ENCODE peak calls at places on chromosomes 16 and 17, in nine cellular contexts. One of them, this sample, is unnamed.

GRCh38 chr17:21191698-21192097 is 22.3 kb downstream of the TMEM11 start:
- DNase-seq in retinal pigment epithelial cell: no peak
- DNase-seq in activated CD4-positive, alpha-beta T cell treated with anti-CD3 and anti-CD28 coated beads, Interleukin-2, amount 10 ng/mL, durations not matched to agents 7 days and 5 days: no peak
- DNase-seq in kidney tubule cell: no peak
- DNase-seq in mesothelial cell of epicardium: no peak
- DNase-seq in NCI-H1105: no peak
- DNase-seq in myocyte: no peak
- DNase-seq in GM23338: no peak
- DNase-seq in omental fat pad: no peak
- DNase-seq in this sample: no peak

GRCh38 chr16:12084436-12084835 is 107.9 kb downstream of the SNX29 start:
- DNase-seq in myocyte: no peak
- DNase-seq in kidney tubule cell: no peak
- DNase-seq in omental fat pad: no peak
- DNase-seq in retinal pigment epithelial cell: no peak
- DNase-seq in mesothelial cell of epicardium: no peak
- DNase-seq in activated CD4-positive, alpha-beta T cell treated with anti-CD3 and anti-CD28 coated beads, Interleukin-2, amount 10 ng/mL, durations not matched to agents 7 days and 5 days: no peak
- DNase-seq in GM23338: no peak
- DNase-seq in NCI-H1105: no peak
- DNase-seq in this sample: no peak

GRCh38 chr16:77171750-77172635 is 19.0 kb upstream of the MON1B start:
- DNase-seq in myocyte: peak
- DNase-seq in activated CD4-positive, alpha-beta T cell treated with anti-CD3 and anti-CD28 coated beads, Interleukin-2, amount 10 ng/mL, durations not matched to agents 7 days and 5 days: peak
- DNase-seq in retinal pigment epithelial cell: no peak
- DNase-seq in GM23338: peak
- DNase-seq in kidney tubule cell: peak
- DNase-seq in mesothelial cell of epicardium: no peak
- DNase-seq in NCI-H1105: peak
- DNase-seq in omental fat pad: no peak
- DNase-seq in this sample: peak

GRCh38 chr17:36705651-36706436 is 104.5 kb downstream of the MRM1 start:
- DNase-seq in myocyte: peak
- DNase-seq in NCI-H1105: peak
- DNase-seq in activated CD4-positive, alpha-beta T cell treated with anti-CD3 and anti-CD28 coated beads, Interleukin-2, amount 10 ng/mL, durations not matched to agents 7 days and 5 days: peak
- DNase-seq in omental fat pad: no peak
- DNase-seq in GM23338: peak
- DNase-seq in kidney tubule cell: peak
- DNase-seq in retinal pigment epithelial cell: peak
- DNase-seq in mesothelial cell of epicardium: no peak
- DNase-seq in this sample: peak

GRCh38 chr16:67460168-67460567 is 20.8 kb downstream of the ATP6V0D1 start:
- DNase-seq in retinal pigment epithelial cell: no peak
- DNase-seq in GM23338: no peak
- DNase-seq in mesothelial cell of epicardium: no peak
- DNase-seq in activated CD4-positive, alpha-beta T cell treated with anti-CD3 and anti-CD28 coated beads, Interleukin-2, amount 10 ng/mL, durations not matched to agents 7 days and 5 days: no peak
- DNase-seq in omental fat pad: no peak
- DNase-seq in myocyte: no peak
- DNase-seq in NCI-H1105: no peak
- DNase-seq in kidney tubule cell: no peak
- DNase-seq in this sample: no peak

GRCh38 chr16:569445-570254 is at the start of gene PIGQ:
- DNase-seq in GM23338: peak
- DNase-seq in retinal pigment epithelial cell: no peak
- DNase-seq in NCI-H1105: no peak
- DNase-seq in kidney tubule cell: peak
- DNase-seq in activated CD4-positive, alpha-beta T cell treated with anti-CD3 and anti-CD28 coated beads, Interleukin-2, amount 10 ng/mL, durations not matched to agents 7 days and 5 days: peak
- DNase-seq in mesothelial cell of epicardium: peak
- DNase-seq in omental fat pad: peak
- DNase-seq in myocyte: peak
- DNase-seq in this sample: peak

GRCh38 chr17:18377437-18378204 is at the start of gene EVPLL:
- DNase-seq in myocyte: peak
- DNase-seq in mesothelial cell of epicardium: no peak
- DNase-seq in activated CD4-positive, alpha-beta T cell treated with anti-CD3 and anti-CD28 coated beads, Interleukin-2, amount 10 ng/mL, durations not matched to agents 7 days and 5 days: no peak
- DNase-seq in GM23338: no peak
- DNase-seq in retinal pigment epithelial cell: no peak
- DNase-seq in omental fat pad: no peak
- DNase-seq in NCI-H1105: no peak
- DNase-seq in kidney tubule cell: peak
- DNase-seq in this sample: no peak

GRCh38 chr17:73043686-73044581 is 48.6 kb downstream of the SLC39A11 start:
- DNase-seq in retinal pigment epithelial cell: no peak
- DNase-seq in myocyte: peak
- DNase-seq in kidney tubule cell: peak
- DNase-seq in NCI-H1105: no peak
- DNase-seq in mesothelial cell of epicardium: no peak
- DNase-seq in activated CD4-positive, alpha-beta T cell treated with anti-CD3 and anti-CD28 coated beads, Interleukin-2, amount 10 ng/mL, durations not matched to agents 7 days and 5 days: no peak
- DNase-seq in omental fat pad: no peak
- DNase-seq in GM23338: no peak
- DNase-seq in this sample: peak

GRCh38 chr17:64385187-64386083 is 5.2 kb downstream of the PECAM1 start:
- DNase-seq in retinal pigment epithelial cell: peak
- DNase-seq in NCI-H1105: no peak
- DNase-seq in omental fat pad: peak
- DNase-seq in mesothelial cell of epicardium: no peak
- DNase-seq in activated CD4-positive, alpha-beta T cell treated with anti-CD3 and anti-CD28 coated beads, Interleukin-2, amount 10 ng/mL, durations not matched to agents 7 days and 5 days: no peak
- DNase-seq in kidney tubule cell: peak
- DNase-seq in myocyte: peak
- DNase-seq in GM23338: no peak
- DNase-seq in this sample: peak

GRCh38 chr17:4199818-4200402 is 56.9 kb downstream of the CYB5D2 start:
- DNase-seq in myocyte: peak
- DNase-seq in NCI-H1105: peak
- DNase-seq in kidney tubule cell: peak
- DNase-seq in omental fat pad: no peak
- DNase-seq in GM23338: peak
- DNase-seq in retinal pigment epithelial cell: no peak
- DNase-seq in activated CD4-positive, alpha-beta T cell treated with anti-CD3 and anti-CD28 coated beads, Interleukin-2, amount 10 ng/mL, durations not matched to agents 7 days and 5 days: peak
- DNase-seq in mesothelial cell of epicardium: no peak
- DNase-seq in this sample: peak

GRCh38 chr17:39204245-39204644 is 4.2 kb downstream of the RPL19 start:
- DNase-seq in NCI-H1105: no peak
- DNase-seq in retinal pigment epithelial cell: no peak
- DNase-seq in omental fat pad: no peak
- DNase-seq in GM23338: no peak
- DNase-seq in myocyte: no peak
- DNase-seq in mesothelial cell of epicardium: no peak
- DNase-seq in activated CD4-positive, alpha-beta T cell treated with anti-CD3 and anti-CD28 coated beads, Interleukin-2, amount 10 ng/mL, durations not matched to agents 7 days and 5 days: no peak
- DNase-seq in kidney tubule cell: no peak
- DNase-seq in this sample: no peak

GRCh38 chr16:80620656-80621605 is 80.1 kb downstream of the DYNLRB2 start:
- DNase-seq in NCI-H1105: no peak
- DNase-seq in omental fat pad: no peak
- DNase-seq in myocyte: no peak
- DNase-seq in kidney tubule cell: no peak
- DNase-seq in retinal pigment epithelial cell: no peak
- DNase-seq in GM23338: no peak
- DNase-seq in activated CD4-positive, alpha-beta T cell treated with anti-CD3 and anti-CD28 coated beads, Interleukin-2, amount 10 ng/mL, durations not matched to agents 7 days and 5 days: no peak
- DNase-seq in mesothelial cell of epicardium: no peak
- DNase-seq in this sample: no peak

GRCh38 chr16:52547001-52547833 is at the start of gene TOX3:
- DNase-seq in NCI-H1105: peak
- DNase-seq in GM23338: peak
- DNase-seq in retinal pigment epithelial cell: no peak
- DNase-seq in kidney tubule cell: peak
- DNase-seq in omental fat pad: no peak
- DNase-seq in mesothelial cell of epicardium: peak
- DNase-seq in activated CD4-positive, alpha-beta T cell treated with anti-CD3 and anti-CD28 coated beads, Interleukin-2, amount 10 ng/mL, durations not matched to agents 7 days and 5 days: no peak
- DNase-seq in myocyte: no peak
- DNase-seq in this sample: no peak

GRCh38 chr17:75476752-75477492 is 20.5 kb downstream of the TMEM94 start:
- DNase-seq in kidney tubule cell: no peak
- DNase-seq in GM23338: no peak
- DNase-seq in myocyte: no peak
- DNase-seq in retinal pigment epithelial cell: no peak
- DNase-seq in activated CD4-positive, alpha-beta T cell treated with anti-CD3 and anti-CD28 coated beads, Interleukin-2, amount 10 ng/mL, durations not matched to agents 7 days and 5 days: no peak
- DNase-seq in mesothelial cell of epicardium: no peak
- DNase-seq in NCI-H1105: no peak
- DNase-seq in omental fat pad: no peak
- DNase-seq in this sample: no peak

GRCh38 chr16:69003500-69003899 is 102.0 kb upstream of the HAS3 start:
- DNase-seq in kidney tubule cell: no peak
- DNase-seq in GM23338: peak
- DNase-seq in activated CD4-positive, alpha-beta T cell treated with anti-CD3 and anti-CD28 coated beads, Interleukin-2, amount 10 ng/mL, durations not matched to agents 7 days and 5 days: no peak
- DNase-seq in retinal pigment epithelial cell: no peak
- DNase-seq in omental fat pad: no peak
- DNase-seq in mesothelial cell of epicardium: no peak
- DNase-seq in myocyte: no peak
- DNase-seq in NCI-H1105: no peak
- DNase-seq in this sample: no peak

GRCh38 chr17:77356690-77357201 is 216.0 kb downstream of the SEC14L1 start:
- DNase-seq in activated CD4-positive, alpha-beta T cell treated with anti-CD3 and anti-CD28 coated beads, Interleukin-2, amount 10 ng/mL, durations not matched to agents 7 days and 5 days: no peak
- DNase-seq in NCI-H1105: no peak
- DNase-seq in retinal pigment epithelial cell: no peak
- DNase-seq in GM23338: no peak
- DNase-seq in kidney tubule cell: no peak
- DNase-seq in mesothelial cell of epicardium: peak
- DNase-seq in omental fat pad: no peak
- DNase-seq in myocyte: no peak
- DNase-seq in this sample: no peak

GRCh38 chr17:46175891-46176290 is 17.3 kb downstream of the KANSL1 start:
- DNase-seq in myocyte: no peak
- DNase-seq in omental fat pad: no peak
- DNase-seq in activated CD4-positive, alpha-beta T cell treated with anti-CD3 and anti-CD28 coated beads, Interleukin-2, amount 10 ng/mL, durations not matched to agents 7 days and 5 days: no peak
- DNase-seq in kidney tubule cell: peak
- DNase-seq in mesothelial cell of epicardium: no peak
- DNase-seq in NCI-H1105: no peak
- DNase-seq in retinal pigment epithelial cell: no peak
- DNase-seq in GM23338: no peak
- DNase-seq in this sample: peak

GRCh38 chr17:28477928-28478327 is 4.5 kb downstream of the SLC13A2 start:
- DNase-seq in mesothelial cell of epicardium: no peak
- DNase-seq in activated CD4-positive, alpha-beta T cell treated with anti-CD3 and anti-CD28 coated beads, Interleukin-2, amount 10 ng/mL, durations not matched to agents 7 days and 5 days: no peak
- DNase-seq in NCI-H1105: no peak
- DNase-seq in kidney tubule cell: no peak
- DNase-seq in myocyte: no peak
- DNase-seq in omental fat pad: no peak
- DNase-seq in GM23338: no peak
- DNase-seq in retinal pigment epithelial cell: no peak
- DNase-seq in this sample: no peak

GRCh38 chr17:80068301-80069160 is 32.1 kb downstream of the CCDC40 start:
- DNase-seq in kidney tubule cell: peak
- DNase-seq in mesothelial cell of epicardium: no peak
- DNase-seq in omental fat pad: no peak
- DNase-seq in retinal pigment epithelial cell: peak
- DNase-seq in GM23338: no peak
- DNase-seq in activated CD4-positive, alpha-beta T cell treated with anti-CD3 and anti-CD28 coated beads, Interleukin-2, amount 10 ng/mL, durations not matched to agents 7 days and 5 days: no peak
- DNase-seq in myocyte: no peak
- DNase-seq in NCI-H1105: no peak
- DNase-seq in this sample: peak

GRCh38 chr17:69716571-69716970 is 302.1 kb downstream of the MAP2K6 start:
- DNase-seq in kidney tubule cell: peak
- DNase-seq in omental fat pad: no peak
- DNase-seq in retinal pigment epithelial cell: no peak
- DNase-seq in NCI-H1105: no peak
- DNase-seq in mesothelial cell of epicardium: no peak
- DNase-seq in activated CD4-positive, alpha-beta T cell treated with anti-CD3 and anti-CD28 coated beads, Interleukin-2, amount 10 ng/mL, durations not matched to agents 7 days and 5 days: no peak
- DNase-seq in GM23338: no peak
- DNase-seq in myocyte: no peak
- DNase-seq in this sample: peak

GRCh38 chr17:9999948-10000695 is 95.1 kb upstream of the RCVRN start:
- DNase-seq in activated CD4-positive, alpha-beta T cell treated with anti-CD3 and anti-CD28 coated beads, Interleukin-2, amount 10 ng/mL, durations not matched to agents 7 days and 5 days: no peak
- DNase-seq in GM23338: no peak
- DNase-seq in omental fat pad: no peak
- DNase-seq in NCI-H1105: no peak
- DNase-seq in myocyte: no peak
- DNase-seq in kidney tubule cell: no peak
- DNase-seq in retinal pigment epithelial cell: no peak
- DNase-seq in mesothelial cell of epicardium: no peak
- DNase-seq in this sample: no peak

GRCh38 chr17:51398647-51399046 is 138.3 kb downstream of the UTP18 start:
- DNase-seq in omental fat pad: no peak
- DNase-seq in GM23338: no peak
- DNase-seq in kidney tubule cell: peak
- DNase-seq in activated CD4-positive, alpha-beta T cell treated with anti-CD3 and anti-CD28 coated beads, Interleukin-2, amount 10 ng/mL, durations not matched to agents 7 days and 5 days: no peak
- DNase-seq in retinal pigment epithelial cell: no peak
- DNase-seq in myocyte: no peak
- DNase-seq in mesothelial cell of epicardium: no peak
- DNase-seq in NCI-H1105: no peak
- DNase-seq in this sample: no peak

GRCh38 chr16:80250376-80250775 is 290.4 kb upstream of the DYNLRB2 start:
- DNase-seq in activated CD4-positive, alpha-beta T cell treated with anti-CD3 and anti-CD28 coated beads, Interleukin-2, amount 10 ng/mL, durations not matched to agents 7 days and 5 days: no peak
- DNase-seq in retinal pigment epithelial cell: no peak
- DNase-seq in kidney tubule cell: no peak
- DNase-seq in GM23338: no peak
- DNase-seq in myocyte: peak
- DNase-seq in NCI-H1105: no peak
- DNase-seq in omental fat pad: no peak
- DNase-seq in mesothelial cell of epicardium: no peak
- DNase-seq in this sample: no peak